ENCODE peak calls at places on chromosome 19, in six cellular contexts. O is OCI-LY7, R is aorta, E is psoas muscle, I is right lobe of liver, X is tibial nerve. K is an unnamed sample.

GRCh38 chr19:13992025-13992424 is 14.1 kb downstream of the RFX1 start:
- DNase-seq in E (no peak), R (no peak), X (no peak), I (no peak), O (no peak), K (no peak)

GRCh38 chr19:42606660-42607351 is 12.1 kb upstream of the CEACAM8 start:
- DNase-seq in E (no peak), I (peak; percentile 57), X (no peak), R (no peak), O (peak; percentile 56), K (peak; percentile 98)

GRCh38 chr19:46972301-46972700 is 47.3 kb upstream of the NPAS1 start:
- DNase-seq in R (peak; percentile 57), X (no peak), I (no peak), E (peak; percentile 68), O (no peak), K (no peak)

GRCh38 chr19:17706750-17707181 is 12.5 kb upstream of the MAP1S start:
- DNase-seq in E (no peak), R (no peak), I (no peak), X (no peak), O (no peak), K (no peak)

GRCh38 chr19:10286803-10287737 is at the start of gene ICAM4:
- DNase-seq in O (peak; percentile 27), I (peak; percentile 76), R (peak; percentile 81), X (no peak), E (peak; percentile 77), K (peak; percentile 42)

GRCh38 chr19:42253245-42254082 is 1.5 kb downstream of the ERF start:
- DNase-seq in I (peak; percentile 71), X (peak; percentile 57), R (peak; percentile 76), O (peak; percentile 62), E (peak; percentile 80), K (peak; percentile 61)

GRCh38 chr19:33399745-33400681 is 26.5 kb downstream of the CEBPG start:
- DNase-seq in X (no peak), E (peak; percentile 42), O (no peak), I (peak; percentile 95), R (peak; percentile 41), K (peak; percentile 3)

GRCh38 chr19:53019684-53020083 is 6.0 kb downstream of the ERVV-1 start:
- DNase-seq in I (no peak), O (peak; percentile 46), E (no peak), R (no peak), X (no peak), K (no peak)

GRCh38 chr19:15550847-15551182 is 42.5 kb downstream of the CYP4F22 start:
- DNase-seq in O (no peak), R (no peak), E (no peak), X (no peak), I (no peak), K (peak; percentile 9)

GRCh38 chr19:53998223-53998622 is 6.8 kb downstream of the CACNG6 start:
- DNase-seq in I (no peak), O (no peak), X (no peak), R (no peak), E (no peak), K (no peak)

GRCh38 chr19:29680447-29680846 is 15.2 kb downstream of the PLEKHF1 start:
- DNase-seq in R (peak; percentile 78), E (peak; percentile 85), X (no peak), I (no peak), O (peak; percentile 66), K (no peak)

GRCh38 chr19:2474232-2475017 is 1.5 kb upstream of the GADD45B start:
- DNase-seq in I (peak; percentile 87), E (peak; percentile 93), O (peak; percentile 90), R (peak; percentile 93), X (peak; percentile 75), K (peak; percentile 87)

GRCh38 chr19:13060964-13061927 is 41.4 kb downstream of the LYL1 start:
- DNase-seq in I (peak; percentile 79), X (peak; percentile 94), R (peak; percentile 92), E (peak; percentile 93), O (peak; percentile 86), K (peak; percentile 82)

GRCh38 chr19:14116525-14116917 is 1.0 kb downstream of the PRKACA start:
- DNase-seq in O (no peak), E (no peak), X (no peak), R (no peak), I (no peak), K (no peak)

GRCh38 chr19:5122121-5122400 is 153.1 kb downstream of the KDM4B start:
- DNase-seq in I (no peak), X (no peak), R (no peak), E (no peak), O (no peak), K (no peak)
- H3K4me3 ChIP-seq in I (no peak overlapping the region), X (no peak overlapping the region), R (no peak overlapping the region), E (no peak overlapping the region), O (no peak overlapping the region), K (no peak overlapping the region)

GRCh38 chr19:35704218-35704617 is at the start of gene ZBTB32:
- DNase-seq in I (no peak), R (no peak), E (no peak), O (no peak), X (no peak), K (peak; percentile 28)

GRCh38 chr19:35703343-35703742 is 1.0 kb upstream of the ZBTB32 start:
- DNase-seq in I (no peak), X (no peak), O (no peak), E (no peak), R (no peak), K (peak; percentile 85)

GRCh38 chr19:35708391-35708790 is 4.0 kb downstream of the ZBTB32 start:
- DNase-seq in O (no peak), E (no peak), I (no peak), X (no peak), R (no peak), K (no peak)

GRCh38 chr19:35696835-35697234 is 7.5 kb upstream of the ZBTB32 start:
- DNase-seq in E (no peak), R (no peak), X (no peak), O (no peak), I (no peak), K (no peak)

DNA sequence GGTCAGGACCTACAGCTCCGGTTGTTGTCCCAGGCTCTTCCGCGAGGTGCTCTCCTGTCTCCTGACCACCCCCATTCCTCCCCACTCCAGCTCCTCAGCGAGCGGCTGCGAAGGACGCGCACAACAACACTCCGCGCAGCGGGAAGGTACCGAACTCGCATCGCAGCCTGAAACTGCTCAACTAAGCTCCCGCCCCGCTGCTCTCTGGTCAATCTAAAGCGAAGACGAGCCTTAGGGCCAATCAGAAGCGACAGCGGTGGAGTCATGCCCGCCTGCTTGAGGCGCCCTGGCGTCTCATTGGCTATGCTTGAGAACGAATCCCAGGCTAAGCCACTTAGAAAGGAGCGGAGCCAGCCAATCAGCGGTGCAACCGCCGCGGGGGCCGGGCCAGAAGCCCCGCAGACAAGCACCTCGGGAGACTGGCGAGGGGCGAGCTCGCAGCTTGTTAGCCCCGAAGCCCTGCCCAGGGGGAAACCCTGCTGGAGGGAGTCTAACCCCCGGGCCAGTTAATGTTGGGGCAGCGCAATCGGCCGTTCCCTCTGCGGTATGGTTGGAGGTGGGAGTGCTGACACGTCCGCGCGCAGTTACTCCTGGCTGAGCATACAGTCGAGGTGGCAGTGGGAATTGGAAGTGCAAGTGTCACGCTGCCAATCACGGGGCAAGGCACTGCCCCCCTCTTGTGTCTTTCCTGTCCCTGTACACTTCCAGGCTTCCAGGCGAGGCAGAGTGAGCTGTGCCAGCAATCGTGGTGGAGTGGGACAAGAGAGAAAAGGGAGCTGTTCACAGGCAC is 1.9 kb upstream of the ZBTB32 start:
- DNase-seq in X (peak; percentile 93), O (peak; percentile 99), E (peak; percentile 97), R (peak; percentile 98), I (peak; percentile 95), K (peak; percentile 95)
- H3K27ac ChIP-seq in X (no peak overlapping the region), O (no peak overlapping the region), E (no peak overlapping the region), R (no peak overlapping the region), I (no peak overlapping the region), K (peak overlapping the region; percentile 82)

GRCh38 chr19:45692187-45693111 is at the start of gene QPCTL:
- DNase-seq in E (peak; percentile 98), R (peak; percentile 99), O (peak; percentile 100), I (peak; percentile 99), X (peak; percentile 95), K (peak; percentile 98)
- H3K4me3 ChIP-seq in E (peak within 1 kb of the TSS; percentile 93), R (peak within 1 kb of the TSS; percentile 64), O (peak within 1 kb of the TSS; percentile 93), I (peak within 1 kb of the TSS; percentile 70), X (peak within 1 kb of the TSS; percentile 76), K (peak within 1 kb of the TSS; percentile 57)

DNA sequence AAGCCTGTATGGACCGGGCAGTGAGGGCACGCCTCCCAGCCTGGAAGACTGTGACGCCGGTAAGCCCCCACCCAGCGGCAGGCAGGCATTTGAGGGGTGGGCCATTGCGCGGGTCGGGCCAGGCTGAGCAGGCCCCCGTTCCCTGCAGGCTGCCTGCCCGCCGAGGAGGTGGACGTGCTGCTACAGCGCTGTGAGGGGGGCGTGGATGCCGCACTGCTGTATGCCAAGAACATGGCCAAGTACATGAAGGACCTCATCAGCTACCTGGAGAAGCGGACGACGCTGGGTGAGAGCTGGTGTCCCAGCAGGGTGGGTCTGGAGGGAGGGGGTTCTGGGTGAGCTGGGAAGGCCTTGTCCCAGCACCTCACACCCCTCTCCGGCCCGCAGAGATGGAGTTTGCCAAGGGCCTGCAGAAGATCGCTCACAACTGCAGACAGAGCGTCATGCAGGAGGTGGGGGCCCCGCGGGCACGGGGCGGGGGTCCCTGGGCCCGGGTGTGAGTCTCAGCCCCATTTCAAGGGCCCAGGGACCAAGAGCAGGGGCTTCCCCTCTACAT is 7.1 kb downstream of the ARHGAP45 start:
- DNase-seq in I (no peak), R (peak; percentile 49), O (no peak), E (peak; percentile 51), X (no peak), K (no peak)
- H3K27ac ChIP-seq in I (no peak overlapping the region), R (no peak overlapping the region), O (peak overlapping the region; percentile 50), E (no peak overlapping the region), X (no peak overlapping the region), K (no peak overlapping the region)

GRCh38 chr19:19460258-19460731 is 54.8 kb downstream of the GATAD2A start:
- DNase-seq in I (no peak), O (peak; percentile 49), R (no peak), E (no peak), X (no peak), K (no peak)
- H3K4me3 ChIP-seq in I (peak overlapping the region; percentile 4), O (peak overlapping the region; percentile 55), R (no peak overlapping the region), E (peak overlapping the region; percentile 55), X (no peak overlapping the region), K (no peak overlapping the region)

GRCh38 chr19:44745887-44746600 is 2.5 kb upstream of the BCL3 start:
- DNase-seq in X (no peak), E (no peak), O (no peak), I (no peak), R (no peak), K (no peak)

GRCh38 chr19:44746616-44746945 is 1.9 kb upstream of the BCL3 start:
- DNase-seq in R (no peak), I (peak; percentile 53), X (no peak), E (no peak), O (no peak), K (no peak)

GRCh38 chr19:44746946-44747738 is 1.4 kb upstream of the BCL3 start:
- DNase-seq in I (peak; percentile 96), E (peak; percentile 98), O (peak; percentile 79), R (peak; percentile 97), X (peak; percentile 88), K (peak; percentile 90)

GRCh38 chr19:44747739-44748425 is 626 bp upstream of the BCL3 start:
- DNase-seq in X (peak; percentile 52), R (peak; percentile 88), O (no peak), E (peak; percentile 84), I (peak; percentile 78), K (peak; percentile 78)

GRCh38 chr19:44745386-44745831 is 3.1 kb upstream of the BCL3 start:
- DNase-seq in R (peak; percentile 88), I (peak; percentile 44), X (peak; percentile 61), O (no peak), E (peak; percentile 85), K (no peak)
- H3K27ac ChIP-seq in R (no peak overlapping the region), I (peak overlapping the region; percentile 85), X (peak overlapping the region; percentile 43), O (no peak overlapping the region), E (peak overlapping the region; percentile 72), K (peak overlapping the region; percentile 95)

K was measured in body of pancreas.